ENCODE peak calls at places on chromosomes 2 and 18, in four cellular contexts. One of them, this sample, is unnamed.
A peak's percentile ranks its signal among the peaks of the same experiment; 100 is the strongest.

GRCh38 chr18:49400398-49401072 is 59.9 kb downstream of the DYM start:
- DNase-seq in sigmoid colon: no peak
- DNase-seq in pancreas: no peak
- DNase-seq in neural progenitor cell: no peak
- DNase-seq in this sample: no peak

GRCh38 chr18:35998967-35999366 is 26.5 kb downstream of the RMP24 start:
- DNase-seq in sigmoid colon: no peak
- DNase-seq in pancreas: no peak
- DNase-seq in neural progenitor cell: no peak
- DNase-seq in this sample: no peak

GRCh38 chr18:3151379-3152264 is 68.1 kb downstream of the MYOM1 start:
- DNase-seq in pancreas: no peak
- DNase-seq in sigmoid colon: no peak
- DNase-seq in neural progenitor cell: peak; percentile 46
- DNase-seq in this sample: no peak

GRCh38 chr2:105113616-105114275 is 75.9 kb downstream of the MRPS9 start:
- DNase-seq in pancreas: no peak
- DNase-seq in neural progenitor cell: no peak
- DNase-seq in sigmoid colon: no peak
- DNase-seq in this sample: no peak

GRCh38 chr2:26584191-26584590 is 57.0 kb downstream of the CIB4 start:
- DNase-seq in sigmoid colon: no peak
- DNase-seq in pancreas: no peak
- DNase-seq in neural progenitor cell: no peak
- DNase-seq in this sample: no peak

GRCh38 chr2:120669121-120669952 is 66.3 kb upstream of the GLI2 start:
- DNase-seq in neural progenitor cell: peak; percentile 73
- DNase-seq in sigmoid colon: peak; percentile 61
- DNase-seq in pancreas: peak; percentile 38
- DNase-seq in this sample: no peak

GRCh38 chr2:6945821-6946220 is 28.6 kb downstream of the RNF144A start:
- DNase-seq in neural progenitor cell: no peak
- DNase-seq in pancreas: no peak
- DNase-seq in sigmoid colon: no peak
- DNase-seq in this sample: no peak

GRCh38 chr2:39243469-39244123 is at the start of gene CDKL4:
- DNase-seq in sigmoid colon: no peak
- DNase-seq in pancreas: no peak
- DNase-seq in neural progenitor cell: no peak
- DNase-seq in this sample: no peak

GRCh38 chr2:194304191-194304590 is 1352.8 kb upstream of the SLC39A10 start:
- DNase-seq in pancreas: no peak
- DNase-seq in neural progenitor cell: no peak
- DNase-seq in sigmoid colon: no peak
- DNase-seq in this sample: no peak

GRCh38 chr2:619964-620363 is 57.2 kb downstream of the TMEM18 start:
- DNase-seq in sigmoid colon: no peak
- DNase-seq in pancreas: no peak
- DNase-seq in neural progenitor cell: no peak
- DNase-seq in this sample: no peak

GRCh38 chr2:101596346-101596745 is 101.2 kb upstream of the MAP4K4 start:
- DNase-seq in sigmoid colon: no peak
- DNase-seq in neural progenitor cell: no peak
- DNase-seq in pancreas: no peak
- DNase-seq in this sample: no peak

GRCh38 chr2:176174850-176175728 is 13.4 kb upstream of the HOXD1 start:
- DNase-seq in sigmoid colon: no peak
- DNase-seq in neural progenitor cell: peak; percentile 85
- DNase-seq in pancreas: no peak
- DNase-seq in this sample: no peak

GRCh38 chr2:38376346-38376682 is 759 bp downstream of the ATL2 start:
- DNase-seq in sigmoid colon: no peak
- DNase-seq in pancreas: no peak
- DNase-seq in neural progenitor cell: no peak
- DNase-seq in this sample: no peak

GRCh38 chr2:158904620-158905177 is 63.7 kb upstream of the TANC1 start:
- DNase-seq in neural progenitor cell: no peak
- DNase-seq in sigmoid colon: no peak
- DNase-seq in pancreas: no peak
- DNase-seq in this sample: no peak

GRCh38 chr2:29949042-29949441 is 27.7 kb upstream of the ALK start:
- DNase-seq in neural progenitor cell: no peak
- DNase-seq in sigmoid colon: no peak
- DNase-seq in pancreas: no peak
- DNase-seq in this sample: no peak

GRCh38 chr18:43735570-43735969 is 458.3 kb upstream of the SYT4 start:
- DNase-seq in pancreas: no peak
- DNase-seq in neural progenitor cell: no peak
- DNase-seq in sigmoid colon: no peak
- DNase-seq in this sample: no peak

GRCh38 chr2:157178865-157179264 is 78.6 kb upstream of the GALNT5 start:
- DNase-seq in pancreas: no peak
- DNase-seq in neural progenitor cell: no peak
- DNase-seq in sigmoid colon: no peak
- DNase-seq in this sample: no peak

GRCh38 chr2:7709907-7710306 is 792.7 kb downstream of the RNF144A start:
- DNase-seq in neural progenitor cell: no peak
- DNase-seq in pancreas: no peak
- DNase-seq in sigmoid colon: no peak
- DNase-seq in this sample: no peak

GRCh38 chr2:10750610-10751009 is 29.2 kb downstream of the ATP6V1C2 start:
- DNase-seq in neural progenitor cell: no peak
- DNase-seq in pancreas: no peak
- DNase-seq in sigmoid colon: no peak
- DNase-seq in this sample: no peak

GRCh38 chr2:73759287-73759764 is 20.6 kb downstream of the DUSP11 start:
- DNase-seq in pancreas: no peak
- DNase-seq in neural progenitor cell: no peak
- DNase-seq in sigmoid colon: no peak
- DNase-seq in this sample: no peak

GRCh38 chr18:62928316-62928715 is 213.0 kb downstream of the PHLPP1 start:
- DNase-seq in pancreas: no peak
- DNase-seq in sigmoid colon: no peak
- DNase-seq in neural progenitor cell: no peak
- DNase-seq in this sample: no peak

GRCh38 chr2:108620656-108621055 is 86.4 kb downstream of the LIMS1 start:
- DNase-seq in pancreas: no peak
- DNase-seq in sigmoid colon: no peak
- DNase-seq in neural progenitor cell: no peak
- DNase-seq in this sample: no peak

GRCh38 chr2:100703744-100704143 is 116.2 kb upstream of the NPAS2 start:
- DNase-seq in pancreas: no peak
- DNase-seq in sigmoid colon: no peak
- DNase-seq in neural progenitor cell: no peak
- DNase-seq in this sample: no peak

GRCh38 chr2:183511154-183511553 is 386.9 kb downstream of the NUP35 start:
- DNase-seq in sigmoid colon: no peak
- DNase-seq in neural progenitor cell: no peak
- DNase-seq in pancreas: no peak
- DNase-seq in this sample: no peak

GRCh38 chr2:163479599-163479998 is 256.2 kb downstream of the FIGN start:
- DNase-seq in sigmoid colon: no peak
- DNase-seq in neural progenitor cell: no peak
- DNase-seq in pancreas: no peak
- DNase-seq in this sample: no peak

GRCh38 chr18:13486686-13487085 is 239.7 kb downstream of the FAM210A start:
- DNase-seq in sigmoid colon: no peak
- DNase-seq in pancreas: no peak
- DNase-seq in neural progenitor cell: no peak
- DNase-seq in this sample: no peak

GRCh38 chr2:11812466-11813100 is 66.2 kb downstream of the LPIN1 start:
- DNase-seq in sigmoid colon: no peak
- DNase-seq in neural progenitor cell: no peak
- DNase-seq in pancreas: no peak
- DNase-seq in this sample: no peak

GRCh38 chr2:179569834-179570233 is 291.6 kb downstream of the ZNF385B start:
- DNase-seq in neural progenitor cell: no peak
- DNase-seq in pancreas: no peak
- DNase-seq in sigmoid colon: no peak
- DNase-seq in this sample: no peak

GRCh38 chr2:88590998-88591613 is 36.2 kb downstream of the EIF2AK3 start:
- DNase-seq in sigmoid colon: no peak
- DNase-seq in neural progenitor cell: peak; percentile 69
- DNase-seq in pancreas: peak; percentile 48
- DNase-seq in this sample: peak; percentile 18

GRCh38 chr2:223969856-223970255 is 12.6 kb downstream of the MRPL44 start:
- DNase-seq in neural progenitor cell: no peak
- DNase-seq in sigmoid colon: no peak
- DNase-seq in pancreas: no peak
- DNase-seq in this sample: no peak

GRCh38 chr18:33288082-33288716 is 152.3 kb downstream of the CCDC178 start:
- DNase-seq in pancreas: no peak
- DNase-seq in neural progenitor cell: no peak
- DNase-seq in sigmoid colon: no peak
- DNase-seq in this sample: no peak

GRCh38 chr2:1618974-1619373 is 125.3 kb downstream of the PXDN start:
- DNase-seq in sigmoid colon: no peak
- DNase-seq in neural progenitor cell: no peak
- DNase-seq in pancreas: no peak
- DNase-seq in this sample: no peak

GRCh38 chr2:157938556-157938955 is 62.4 kb upstream of the ACVR1 start:
- DNase-seq in pancreas: no peak
- DNase-seq in neural progenitor cell: no peak
- DNase-seq in sigmoid colon: no peak
- DNase-seq in this sample: no peak

GRCh38 chr2:173217106-173217840 is 137.4 kb upstream of the CDCA7 start:
- DNase-seq in pancreas: no peak
- DNase-seq in neural progenitor cell: no peak
- DNase-seq in sigmoid colon: no peak
- DNase-seq in this sample: no peak

GRCh38 chr2:134259571-134259970 is 5.7 kb downstream of the MGAT5 start:
- DNase-seq in neural progenitor cell: no peak
- DNase-seq in pancreas: no peak
- DNase-seq in sigmoid colon: no peak
- DNase-seq in this sample: no peak
- H3K4me1 ChIP-seq in neural progenitor cell: peaks cover 4% of the 10 kb centered on the region
- H3K4me1 ChIP-seq in pancreas: peaks cover 14% of the 10 kb centered on the region
- H3K4me1 ChIP-seq in sigmoid colon: peaks cover 43% of the 10 kb centered on the region
- H3K4me1 ChIP-seq in this sample: peaks cover 3% of the 10 kb centered on the region

DNA sequence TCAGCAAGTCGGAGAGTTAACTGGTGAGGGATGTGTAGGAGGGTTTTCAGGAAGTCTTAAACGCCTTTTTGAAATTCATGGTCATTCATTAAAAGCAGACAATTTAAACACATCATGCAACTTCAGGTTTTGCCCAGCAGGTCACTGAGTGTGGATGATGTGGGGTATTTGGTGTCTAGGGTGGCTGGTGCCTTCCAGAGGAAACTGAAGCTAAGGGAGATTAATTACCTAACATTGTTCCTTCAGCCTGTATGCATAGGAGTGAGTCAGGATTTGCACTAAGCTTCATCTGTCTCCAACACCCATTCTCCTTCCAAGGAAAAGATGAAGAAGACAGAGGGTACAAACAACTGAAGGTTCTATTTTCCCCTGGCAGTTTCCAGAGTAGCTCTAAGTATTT is 20.8 kb downstream of the SLC14A2 start:
- DNase-seq in pancreas: no peak
- DNase-seq in sigmoid colon: no peak
- DNase-seq in neural progenitor cell: no peak
- DNase-seq in this sample: no peak
- H3K27ac ChIP-seq in pancreas: no peak overlapping the region
- H3K27ac ChIP-seq in sigmoid colon: peak overlapping the region; percentile 7
- H3K27ac ChIP-seq in neural progenitor cell: no peak overlapping the region
- H3K27ac ChIP-seq in this sample: no peak overlapping the region

DNA sequence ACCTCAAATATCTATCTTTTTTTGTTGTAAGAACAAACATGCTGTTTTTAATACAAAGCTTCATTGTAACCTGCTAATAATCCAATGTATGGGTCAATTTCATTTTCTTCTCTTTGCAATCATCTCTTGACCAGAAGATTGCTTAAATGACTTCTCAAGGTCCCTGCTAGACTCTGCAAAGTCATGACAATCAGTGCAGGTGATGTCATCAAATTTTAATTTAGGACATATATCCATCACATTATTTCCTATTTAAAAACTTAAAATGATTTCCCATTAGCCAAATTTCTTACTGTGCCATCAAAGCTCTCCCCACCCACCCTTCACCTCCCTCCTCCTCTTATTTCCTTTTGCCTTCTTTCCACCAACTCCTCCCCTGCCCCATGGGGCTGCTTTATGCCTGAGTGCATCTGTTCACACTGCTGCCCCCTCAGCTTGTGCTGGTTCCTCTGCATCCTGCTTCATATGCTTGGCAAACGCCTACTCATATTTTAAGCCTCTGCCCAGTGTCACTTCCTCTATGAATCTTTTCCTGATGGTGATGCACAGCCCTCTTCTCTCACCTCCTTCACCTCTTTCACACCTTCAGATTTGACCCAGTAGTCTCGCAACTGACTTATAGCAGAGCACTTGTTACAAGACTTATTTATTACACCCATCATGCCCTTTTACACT is 20.3 kb downstream of the PLEK start:
- DNase-seq in pancreas: no peak
- DNase-seq in neural progenitor cell: peak; percentile 21
- DNase-seq in sigmoid colon: no peak
- DNase-seq in this sample: no peak
- H3K4me1 ChIP-seq in pancreas: no peaks in the 10 kb centered on the region
- H3K4me1 ChIP-seq in neural progenitor cell: peaks cover 6% of the 10 kb centered on the region
- H3K4me1 ChIP-seq in sigmoid colon: no peaks in the 10 kb centered on the region
- H3K4me1 ChIP-seq in this sample: no peaks in the 10 kb centered on the region

DNA sequence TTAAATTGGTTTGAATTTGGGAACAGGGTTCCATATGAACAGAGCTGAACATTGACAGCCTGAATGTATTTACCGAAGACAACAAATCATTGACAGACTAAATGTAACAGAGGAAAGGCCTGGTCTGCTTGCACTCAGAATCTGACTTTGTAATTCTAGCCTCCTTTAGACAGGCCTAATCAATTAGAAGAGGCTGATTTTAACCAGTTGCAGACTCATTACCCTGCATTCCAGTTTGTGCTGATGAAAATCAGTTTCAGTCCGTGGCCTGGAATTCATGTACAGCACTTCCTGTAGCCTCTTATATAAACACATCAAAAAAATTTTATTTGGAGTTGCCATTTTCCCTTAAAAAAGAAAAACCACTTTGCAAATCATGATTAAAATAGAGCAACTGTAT is 93.1 kb upstream of the ZFP36L2 start:
- DNase-seq in sigmoid colon: no peak
- DNase-seq in neural progenitor cell: no peak
- DNase-seq in pancreas: no peak
- DNase-seq in this sample: no peak
- H3K27ac ChIP-seq in sigmoid colon: no peak overlapping the region
- H3K27ac ChIP-seq in neural progenitor cell: no peak overlapping the region
- H3K27ac ChIP-seq in pancreas: no peak overlapping the region
- H3K27ac ChIP-seq in this sample: no peak overlapping the region

This sample was measured in iPS DF 6.9.